ENCODE peak calls at places on chromosomes 3 and 15, in nine cellular contexts. One of them, this sample, is unnamed.

GRCh38 chr15:73991726-73992593 is at the start of gene STOML1:
- DNase-seq in adrenal gland: peak
- DNase-seq in foreskin fibroblast: peak
- DNase-seq in left ventricle myocardium inferior: peak
- DNase-seq in fibroblast of pulmonary artery: peak
- DNase-seq in heart right ventricle: peak
- DNase-seq in cardiac muscle cell: peak
- DNase-seq in thoracic aorta: peak
- DNase-seq in HFF-Myc: peak
- DNase-seq in this sample: peak

GRCh38 chr3:123725652-123726400 is 141.0 kb upstream of the HACD2 start:
- DNase-seq in heart right ventricle: no peak
- DNase-seq in left ventricle myocardium inferior: no peak
- DNase-seq in foreskin fibroblast: no peak
- DNase-seq in adrenal gland: no peak
- DNase-seq in thoracic aorta: no peak
- DNase-seq in fibroblast of pulmonary artery: no peak
- DNase-seq in HFF-Myc: no peak
- DNase-seq in cardiac muscle cell: no peak
- DNase-seq in this sample: no peak

GRCh38 chr3:65742914-65743313 is 295.8 kb downstream of the MAGI1 start:
- DNase-seq in heart right ventricle: no peak
- DNase-seq in thoracic aorta: no peak
- DNase-seq in adrenal gland: no peak
- DNase-seq in foreskin fibroblast: no peak
- DNase-seq in fibroblast of pulmonary artery: no peak
- DNase-seq in HFF-Myc: no peak
- DNase-seq in cardiac muscle cell: no peak
- DNase-seq in left ventricle myocardium inferior: no peak
- DNase-seq in this sample: no peak

GRCh38 chr3:33096103-33096868 is 660 bp downstream of the GLB1 start:
- DNase-seq in foreskin fibroblast: peak
- DNase-seq in adrenal gland: peak
- DNase-seq in heart right ventricle: peak
- DNase-seq in HFF-Myc: no peak
- DNase-seq in cardiac muscle cell: peak
- DNase-seq in thoracic aorta: no peak
- DNase-seq in fibroblast of pulmonary artery: peak
- DNase-seq in left ventricle myocardium inferior: peak
- DNase-seq in this sample: no peak

GRCh38 chr3:124831631-124832184 is 55.5 kb downstream of the ITGB5 start:
- DNase-seq in HFF-Myc: no peak
- DNase-seq in heart right ventricle: no peak
- DNase-seq in fibroblast of pulmonary artery: no peak
- DNase-seq in left ventricle myocardium inferior: no peak
- DNase-seq in foreskin fibroblast: no peak
- DNase-seq in thoracic aorta: no peak
- DNase-seq in adrenal gland: no peak
- DNase-seq in cardiac muscle cell: no peak
- DNase-seq in this sample: no peak

GRCh38 chr3:148309390-148310035 is 388.2 kb upstream of the AGTR1 start:
- DNase-seq in heart right ventricle: no peak
- DNase-seq in left ventricle myocardium inferior: no peak
- DNase-seq in HFF-Myc: no peak
- DNase-seq in cardiac muscle cell: peak
- DNase-seq in foreskin fibroblast: peak
- DNase-seq in adrenal gland: peak
- DNase-seq in thoracic aorta: no peak
- DNase-seq in fibroblast of pulmonary artery: peak
- DNase-seq in this sample: no peak

GRCh38 chr15:62672268-62672667 is 370.3 kb upstream of the TPM1 start:
- DNase-seq in HFF-Myc: peak
- DNase-seq in left ventricle myocardium inferior: no peak
- DNase-seq in fibroblast of pulmonary artery: peak
- DNase-seq in heart right ventricle: no peak
- DNase-seq in cardiac muscle cell: no peak
- DNase-seq in foreskin fibroblast: peak
- DNase-seq in thoracic aorta: no peak
- DNase-seq in adrenal gland: no peak
- DNase-seq in this sample: no peak

GRCh38 chr15:92810418-92811138 is 89.5 kb upstream of the CHD2 start:
- DNase-seq in foreskin fibroblast: peak
- DNase-seq in cardiac muscle cell: peak
- DNase-seq in HFF-Myc: peak
- DNase-seq in heart right ventricle: peak
- DNase-seq in left ventricle myocardium inferior: peak
- DNase-seq in fibroblast of pulmonary artery: peak
- DNase-seq in thoracic aorta: no peak
- DNase-seq in adrenal gland: peak
- DNase-seq in this sample: no peak

GRCh38 chr3:901953-902778 is 190.7 kb upstream of the CNTN6 start:
- DNase-seq in fibroblast of pulmonary artery: peak
- DNase-seq in cardiac muscle cell: no peak
- DNase-seq in heart right ventricle: no peak
- DNase-seq in left ventricle myocardium inferior: no peak
- DNase-seq in adrenal gland: no peak
- DNase-seq in HFF-Myc: peak
- DNase-seq in foreskin fibroblast: peak
- DNase-seq in thoracic aorta: no peak
- DNase-seq in this sample: no peak

GRCh38 chr15:63699391-63699790 is 102.2 kb downstream of the FBXL22 start:
- DNase-seq in heart right ventricle: no peak
- DNase-seq in thoracic aorta: no peak
- DNase-seq in foreskin fibroblast: no peak
- DNase-seq in fibroblast of pulmonary artery: no peak
- DNase-seq in HFF-Myc: no peak
- DNase-seq in adrenal gland: no peak
- DNase-seq in cardiac muscle cell: no peak
- DNase-seq in left ventricle myocardium inferior: no peak
- DNase-seq in this sample: no peak
- TF ChIP-seq CTCF in heart right ventricle: no peak
- TF ChIP-seq CTCF in thoracic aorta: no peak
- TF ChIP-seq CTCF in foreskin fibroblast: no peak
- TF ChIP-seq CTCF in fibroblast of pulmonary artery: no peak
- TF ChIP-seq CTCF in HFF-Myc: no peak
- TF ChIP-seq CTCF in adrenal gland: no peak
- TF ChIP-seq CTCF in cardiac muscle cell: no peak
- TF ChIP-seq CTCF in left ventricle myocardium inferior: no peak
- TF ChIP-seq CTCF in this sample: no peak

GRCh38 chr15:95422255-95422654 is 908.2 kb upstream of the NR2F2 start:
- DNase-seq in left ventricle myocardium inferior: no peak
- DNase-seq in adrenal gland: no peak
- DNase-seq in HFF-Myc: no peak
- DNase-seq in fibroblast of pulmonary artery: no peak
- DNase-seq in heart right ventricle: no peak
- DNase-seq in thoracic aorta: no peak
- DNase-seq in foreskin fibroblast: no peak
- DNase-seq in cardiac muscle cell: no peak
- DNase-seq in this sample: no peak

GRCh38 chr15:95417761-95418160 is 912.7 kb upstream of the NR2F2 start:
- DNase-seq in thoracic aorta: no peak
- DNase-seq in fibroblast of pulmonary artery: no peak
- DNase-seq in foreskin fibroblast: no peak
- DNase-seq in heart right ventricle: no peak
- DNase-seq in left ventricle myocardium inferior: no peak
- DNase-seq in HFF-Myc: no peak
- DNase-seq in cardiac muscle cell: no peak
- DNase-seq in adrenal gland: no peak
- DNase-seq in this sample: no peak

GRCh38 chr15:95410757-95411156 is 919.7 kb upstream of the NR2F2 start:
- DNase-seq in fibroblast of pulmonary artery: no peak
- DNase-seq in left ventricle myocardium inferior: no peak
- DNase-seq in cardiac muscle cell: no peak
- DNase-seq in foreskin fibroblast: peak
- DNase-seq in thoracic aorta: no peak
- DNase-seq in heart right ventricle: no peak
- DNase-seq in adrenal gland: no peak
- DNase-seq in HFF-Myc: no peak
- DNase-seq in this sample: no peak

GRCh38 chr15:95416576-95416975 is 913.9 kb upstream of the NR2F2 start:
- DNase-seq in thoracic aorta: no peak
- DNase-seq in foreskin fibroblast: no peak
- DNase-seq in cardiac muscle cell: peak
- DNase-seq in adrenal gland: no peak
- DNase-seq in HFF-Myc: no peak
- DNase-seq in fibroblast of pulmonary artery: no peak
- DNase-seq in left ventricle myocardium inferior: no peak
- DNase-seq in heart right ventricle: no peak
- DNase-seq in this sample: no peak
- TF ChIP-seq CTCF in thoracic aorta: no peak
- TF ChIP-seq CTCF in foreskin fibroblast: no peak
- TF ChIP-seq CTCF in cardiac muscle cell: no peak
- TF ChIP-seq CTCF in adrenal gland: no peak
- TF ChIP-seq CTCF in HFF-Myc: no peak
- TF ChIP-seq CTCF in fibroblast of pulmonary artery: no peak
- TF ChIP-seq CTCF in left ventricle myocardium inferior: no peak
- TF ChIP-seq CTCF in heart right ventricle: no peak
- TF ChIP-seq CTCF in this sample: no peak

GRCh38 chr3:86967062-86967461 is 23.9 kb downstream of the VGLL3 start:
- DNase-seq in cardiac muscle cell: no peak
- DNase-seq in adrenal gland: no peak
- DNase-seq in thoracic aorta: no peak
- DNase-seq in heart right ventricle: no peak
- DNase-seq in left ventricle myocardium inferior: no peak
- DNase-seq in HFF-Myc: no peak
- DNase-seq in foreskin fibroblast: peak
- DNase-seq in fibroblast of pulmonary artery: no peak
- DNase-seq in this sample: no peak

GRCh38 chr3:86961297-86961696 is 29.7 kb downstream of the VGLL3 start:
- DNase-seq in HFF-Myc: no peak
- DNase-seq in left ventricle myocardium inferior: no peak
- DNase-seq in thoracic aorta: no peak
- DNase-seq in adrenal gland: no peak
- DNase-seq in heart right ventricle: no peak
- DNase-seq in foreskin fibroblast: no peak
- DNase-seq in cardiac muscle cell: no peak
- DNase-seq in fibroblast of pulmonary artery: peak
- DNase-seq in this sample: no peak

GRCh38 chr3:86969500-86970189 is 21.3 kb downstream of the VGLL3 start:
- DNase-seq in adrenal gland: no peak
- DNase-seq in foreskin fibroblast: peak
- DNase-seq in heart right ventricle: no peak
- DNase-seq in HFF-Myc: no peak
- DNase-seq in left ventricle myocardium inferior: no peak
- DNase-seq in thoracic aorta: no peak
- DNase-seq in fibroblast of pulmonary artery: peak
- DNase-seq in cardiac muscle cell: peak
- DNase-seq in this sample: no peak

GRCh38 chr3:86968224-86968932 is 22.6 kb downstream of the VGLL3 start:
- DNase-seq in left ventricle myocardium inferior: no peak
- DNase-seq in foreskin fibroblast: no peak
- DNase-seq in adrenal gland: no peak
- DNase-seq in cardiac muscle cell: no peak
- DNase-seq in fibroblast of pulmonary artery: no peak
- DNase-seq in HFF-Myc: no peak
- DNase-seq in heart right ventricle: no peak
- DNase-seq in thoracic aorta: no peak
- DNase-seq in this sample: no peak

GRCh38 chr3:86965180-86965579 is 25.8 kb downstream of the VGLL3 start:
- DNase-seq in heart right ventricle: no peak
- DNase-seq in HFF-Myc: no peak
- DNase-seq in left ventricle myocardium inferior: no peak
- DNase-seq in fibroblast of pulmonary artery: no peak
- DNase-seq in thoracic aorta: no peak
- DNase-seq in foreskin fibroblast: no peak
- DNase-seq in cardiac muscle cell: no peak
- DNase-seq in adrenal gland: no peak
- DNase-seq in this sample: no peak
- TF ChIP-seq CTCF in heart right ventricle: no peak
- TF ChIP-seq CTCF in HFF-Myc: no peak
- TF ChIP-seq CTCF in left ventricle myocardium inferior: no peak
- TF ChIP-seq CTCF in fibroblast of pulmonary artery: no peak
- TF ChIP-seq CTCF in thoracic aorta: no peak
- TF ChIP-seq CTCF in foreskin fibroblast: no peak
- TF ChIP-seq CTCF in cardiac muscle cell: no peak
- TF ChIP-seq CTCF in adrenal gland: no peak
- TF ChIP-seq CTCF in this sample: no peak

GRCh38 chr3:109851854-109852253 is 514.5 kb upstream of the DPPA4 start:
- DNase-seq in fibroblast of pulmonary artery: no peak
- DNase-seq in foreskin fibroblast: no peak
- DNase-seq in left ventricle myocardium inferior: no peak
- DNase-seq in thoracic aorta: no peak
- DNase-seq in heart right ventricle: no peak
- DNase-seq in adrenal gland: no peak
- DNase-seq in HFF-Myc: no peak
- DNase-seq in cardiac muscle cell: no peak
- DNase-seq in this sample: no peak

GRCh38 chr3:109852283-109852682 is 514.9 kb upstream of the DPPA4 start:
- DNase-seq in fibroblast of pulmonary artery: no peak
- DNase-seq in left ventricle myocardium inferior: no peak
- DNase-seq in heart right ventricle: no peak
- DNase-seq in thoracic aorta: no peak
- DNase-seq in cardiac muscle cell: no peak
- DNase-seq in adrenal gland: no peak
- DNase-seq in HFF-Myc: no peak
- DNase-seq in foreskin fibroblast: no peak
- DNase-seq in this sample: no peak

GRCh38 chr3:109853077-109853732 is 515.9 kb upstream of the DPPA4 start:
- DNase-seq in fibroblast of pulmonary artery: no peak
- DNase-seq in adrenal gland: no peak
- DNase-seq in cardiac muscle cell: no peak
- DNase-seq in foreskin fibroblast: no peak
- DNase-seq in heart right ventricle: no peak
- DNase-seq in thoracic aorta: no peak
- DNase-seq in left ventricle myocardium inferior: no peak
- DNase-seq in HFF-Myc: no peak
- DNase-seq in this sample: no peak
- TF ChIP-seq CTCF in fibroblast of pulmonary artery: no peak
- TF ChIP-seq CTCF in adrenal gland: no peak
- TF ChIP-seq CTCF in cardiac muscle cell: no peak
- TF ChIP-seq CTCF in foreskin fibroblast: no peak
- TF ChIP-seq CTCF in heart right ventricle: no peak
- TF ChIP-seq CTCF in thoracic aorta: no peak
- TF ChIP-seq CTCF in left ventricle myocardium inferior: no peak
- TF ChIP-seq CTCF in HFF-Myc: no peak
- TF ChIP-seq CTCF in this sample: no peak

GRCh38 chr15:70283511-70283910 is 185.8 kb upstream of the TLE3 start:
- DNase-seq in left ventricle myocardium inferior: no peak
- DNase-seq in adrenal gland: no peak
- DNase-seq in heart right ventricle: no peak
- DNase-seq in HFF-Myc: no peak
- DNase-seq in thoracic aorta: no peak
- DNase-seq in cardiac muscle cell: no peak
- DNase-seq in foreskin fibroblast: no peak
- DNase-seq in fibroblast of pulmonary artery: no peak
- DNase-seq in this sample: no peak
- TF ChIP-seq CTCF in left ventricle myocardium inferior: no peak
- TF ChIP-seq CTCF in adrenal gland: no peak
- TF ChIP-seq CTCF in heart right ventricle: no peak
- TF ChIP-seq CTCF in HFF-Myc: no peak
- TF ChIP-seq CTCF in thoracic aorta: no peak
- TF ChIP-seq CTCF in cardiac muscle cell: no peak
- TF ChIP-seq CTCF in foreskin fibroblast: no peak
- TF ChIP-seq CTCF in fibroblast of pulmonary artery: no peak
- TF ChIP-seq CTCF in this sample: no peak

This sample was measured in D721Med.